ENCODE peak calls at places on chromosomes 7 and 10, in five cellular contexts. S, J, V, G and Z are unnamed samples.

GRCh38 chr10:22309180-22310000 is 6.8 kb upstream of the COMMD3 start:
- DNase-seq in S (no peak), V (no peak), G (no peak), J (no peak), Z (no peak)

GRCh38 chr10:50275650-50276235 is 24.4 kb upstream of the ASAH2 start:
- DNase-seq in S (peak), G (peak), J (no peak), V (peak), Z (peak)

GRCh38 chr10:80509403-80510161 is 28.1 kb upstream of the SH2D4B start:
- DNase-seq in V (peak), S (no peak), J (no peak), G (no peak), Z (no peak)

GRCh38 chr10:59310324-59310914 is 51.9 kb downstream of the FAM13C start:
- DNase-seq in G (no peak), S (no peak), V (no peak), J (no peak), Z (no peak)

GRCh38 chr10:78906734-78907385 is 161.9 kb upstream of the ZMIZ1 start:
- DNase-seq in V (no peak), G (peak), S (peak), J (no peak), Z (no peak)

GRCh38 chr10:13883843-13884444 is 297.2 kb downstream of the PRPF18 start:
- DNase-seq in V (no peak), J (no peak), G (no peak), S (no peak), Z (no peak)

GRCh38 chr7:12031186-12031585 is 179.9 kb upstream of the TMEM106B start:
- DNase-seq in J (no peak), V (peak), S (no peak), G (no peak), Z (no peak)

GRCh38 chr10:132240581-132240980 is 53.8 kb downstream of the DPYSL4 start:
- DNase-seq in S (no peak), G (no peak), V (no peak), J (no peak), Z (no peak)

GRCh38 chr7:146119016-146119415 is 2.4 kb downstream of the CNTNAP2 start:
- DNase-seq in J (no peak), S (no peak), V (no peak), G (no peak), Z (no peak)

GRCh38 chr7:786472-787255 is 45.6 kb upstream of the SUN1 start:
- DNase-seq in J (no peak), S (peak), G (peak), V (peak), Z (peak)

DNA sequence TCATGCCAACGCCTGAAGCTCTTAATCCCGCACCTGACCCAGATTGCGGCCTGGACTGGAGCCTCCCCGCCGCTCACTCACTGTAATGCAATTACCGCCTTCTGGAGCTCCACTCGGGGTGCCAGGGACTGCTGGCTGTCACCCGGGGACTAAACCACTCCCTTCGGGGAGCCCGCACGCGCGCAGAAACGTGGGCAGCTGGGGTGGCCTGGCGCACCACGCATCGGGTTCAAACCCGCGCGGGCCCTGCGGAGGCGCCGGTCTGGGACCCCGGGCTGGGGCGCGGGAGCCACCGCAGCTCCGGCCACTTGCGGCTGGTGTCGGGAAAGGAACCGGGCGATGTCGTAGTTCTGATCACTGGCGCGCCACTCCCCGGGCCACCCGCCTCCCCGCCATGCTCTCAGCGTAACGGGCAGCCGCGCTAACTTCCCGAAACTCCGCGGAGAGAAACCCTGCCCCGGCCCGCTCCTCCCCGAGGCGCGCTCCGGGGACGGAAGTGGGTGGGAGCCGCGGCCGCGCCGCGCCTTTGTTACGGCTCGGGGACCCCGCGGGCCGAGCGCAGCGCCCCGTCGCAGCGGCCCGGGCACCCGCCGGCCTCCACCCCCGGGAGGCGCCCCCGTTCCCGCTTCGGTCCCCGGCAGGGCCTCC is 100.3 kb upstream of the SVIL start:
- DNase-seq in V (no peak), J (no peak), G (peak), S (peak), Z (no peak)
- TF ChIP-seq POLR2A in V (no peak), J (no peak), G (peak), S (no peak), Z (no peak)

GRCh38 chr10:43384252-43385221 is 13.1 kb downstream of the FXYD4 start:
- DNase-seq in S (no peak), V (no peak), G (no peak), J (no peak), Z (no peak)
- TF ChIP-seq POLR2A in S (no peak), V (no peak), G (no peak), J (no peak), Z (peak)

DNA sequence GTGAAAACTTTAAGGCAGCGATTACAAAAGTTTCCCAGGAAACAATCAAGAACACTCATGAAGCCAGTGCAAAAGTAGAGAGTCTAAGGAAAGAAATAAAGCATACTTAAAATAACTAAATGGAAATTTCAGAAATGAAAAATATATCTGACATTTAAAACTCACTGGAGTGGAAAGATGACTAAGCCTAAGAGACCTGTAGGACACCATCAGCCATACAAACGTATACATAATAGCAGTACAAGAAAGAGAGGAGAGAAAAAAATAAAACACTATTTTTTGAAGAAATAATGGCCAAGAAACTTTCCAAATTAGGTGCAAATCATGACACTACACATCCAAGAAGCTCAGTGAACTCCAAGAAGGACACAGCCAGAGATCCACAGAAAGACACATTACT is 5.4 kb upstream of the AKR1D1 start:
- DNase-seq in G (no peak), J (no peak), V (no peak), S (no peak), Z (no peak)
- TF ChIP-seq POLR2A in G (no peak), J (no peak), V (no peak), S (no peak), Z (no peak)

DNA sequence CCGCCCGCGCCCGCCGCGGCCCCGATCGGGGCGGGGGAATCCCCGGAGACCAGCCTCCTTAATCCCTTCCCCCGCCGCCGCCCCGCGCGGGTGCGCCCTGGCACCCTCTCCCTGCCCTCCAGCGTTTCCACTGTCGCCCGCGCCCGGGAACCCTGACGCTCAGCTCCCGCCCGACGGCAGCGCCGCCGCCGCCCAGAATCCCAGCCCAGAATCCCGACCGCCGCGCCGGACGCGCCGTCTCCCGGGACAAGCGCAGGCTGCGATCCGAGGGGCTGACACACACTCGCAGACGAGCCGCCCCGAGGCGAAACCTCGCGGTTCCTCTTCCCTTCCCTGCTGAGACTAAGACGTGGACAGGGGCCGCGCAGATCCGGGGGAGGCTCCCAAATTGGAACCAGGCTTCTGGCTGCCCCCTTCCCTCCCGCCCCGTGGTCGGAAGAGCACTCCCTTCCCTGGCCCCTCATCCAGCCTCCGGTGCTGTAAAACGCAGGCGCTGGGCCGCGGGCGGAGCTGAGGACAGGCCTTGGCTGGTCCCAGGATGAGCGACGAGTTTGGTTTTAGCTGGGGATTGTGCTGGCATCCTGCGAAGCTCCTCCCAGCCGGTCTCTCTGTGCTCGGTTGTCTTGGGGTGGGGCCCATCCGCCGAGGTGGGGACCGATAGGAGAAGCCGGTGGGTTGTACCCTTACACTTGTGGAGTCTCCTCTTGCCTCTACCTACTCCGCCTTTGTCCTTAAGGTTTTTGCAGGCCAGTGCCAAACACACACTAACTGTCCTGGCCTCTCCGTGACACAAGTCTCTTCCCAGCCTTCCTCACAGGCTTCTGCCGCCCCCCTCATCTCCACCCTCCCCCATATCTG is 1.1 kb downstream of the MARVELD1 start:
- DNase-seq in J (no peak), V (peak), S (peak), G (peak), Z (peak)
- TF ChIP-seq POLR2A in J (peak), V (peak), S (no peak), G (peak), Z (no peak)

DNA sequence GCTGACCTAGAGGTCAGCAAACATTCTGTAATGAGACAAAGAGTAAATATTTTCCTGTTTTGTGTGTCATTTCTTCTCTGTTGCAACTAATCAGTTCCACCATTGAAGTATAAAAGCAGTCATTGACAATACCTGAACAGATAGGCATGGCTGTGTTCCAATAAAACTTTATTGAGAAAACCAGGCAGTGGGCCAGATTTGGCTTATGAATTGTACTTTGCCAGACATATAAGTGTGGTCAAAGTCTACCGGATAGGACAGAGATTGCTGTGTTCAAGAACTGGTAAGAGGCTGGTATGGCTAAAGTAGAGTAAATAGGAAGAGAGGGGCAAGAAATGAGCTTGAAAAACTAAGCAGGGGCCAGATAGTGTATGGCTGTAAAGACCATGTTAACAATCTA is 38.3 kb upstream of the TAC1 start:
- DNase-seq in V (no peak), S (no peak), G (no peak), J (no peak), Z (no peak)
- TF ChIP-seq POLR2A in V (no peak), S (no peak), G (no peak), J (no peak), Z (no peak)

GRCh38 chr7:157010588-157011332 is at the start of gene MNX1:
- DNase-seq in G (peak), V (no peak), J (no peak), S (peak), Z (peak)
- TF ChIP-seq POLR2A in G (no peak), V (no peak), J (no peak), S (no peak), Z (no peak)

DNA sequence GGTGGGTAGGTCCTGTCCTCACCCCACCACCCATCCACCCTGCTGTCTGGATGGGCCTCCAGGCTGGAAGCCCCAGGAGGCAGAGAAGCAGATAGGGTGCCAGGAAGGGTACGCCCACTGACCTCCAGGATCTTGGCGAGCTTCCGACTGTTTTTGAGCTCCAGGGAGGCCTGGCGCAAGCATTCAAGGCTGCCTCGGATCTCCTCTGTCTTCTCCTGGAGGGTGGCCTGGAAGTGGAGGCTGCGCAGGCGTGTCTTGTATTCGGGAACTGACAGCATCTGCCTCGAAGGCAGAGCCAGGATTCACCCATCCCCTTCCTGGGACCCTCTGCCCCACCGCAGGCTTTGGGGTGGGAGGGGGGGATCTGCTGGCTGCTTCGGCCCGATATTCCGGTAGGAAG is 48.4 kb downstream of the GRID2IP start:
- DNase-seq in S (no peak), J (no peak), G (peak), V (no peak), Z (no peak)
- TF ChIP-seq POLR2A in S (no peak), J (no peak), G (no peak), V (no peak), Z (no peak)